ENCODE peak calls at places on chromosomes 16 and 17, in four cellular contexts. A is K562, Q is GM12878, P is HepG2. T is an unnamed sample.

GRCh38 chr17:81064746-81065475 is 30.0 kb downstream of the BAIAP2 start:
- DNase-seq in Q (no peak), P (no peak), A (no peak), T (no peak)

GRCh38 chr17:80774146-80774545 is 217.5 kb upstream of the CHMP6 start:
- DNase-seq in A (no peak), Q (no peak), P (no peak), T (no peak)

GRCh38 chr17:3659541-3660111 is 8.8 kb downstream of the TAX1BP3 start:
- DNase-seq in P (no peak), A (no peak), Q (no peak), T (no peak)

GRCh38 chr16:13070268-13070667 is 168.9 kb downstream of the SHISA9 start:
- DNase-seq in Q (no peak), P (no peak), A (no peak), T (no peak)

GRCh38 chr17:27538156-27538955 is 82.1 kb downstream of the KSR1 start:
- DNase-seq in Q (no peak), A (no peak), P (no peak), T (no peak)

GRCh38 chr17:78764871-78765270 is 17.2 kb downstream of the CYTH1 start:
- DNase-seq in P (no peak), A (no peak), Q (no peak), T (no peak)

GRCh38 chr17:979539-980405 is at the start of gene NXN:
- DNase-seq in P (peak), Q (no peak), A (peak), T (peak)

GRCh38 chr16:47638175-47638574 is 177.0 kb downstream of the PHKB start:
- DNase-seq in Q (no peak), A (no peak), P (no peak), T (no peak)

GRCh38 chr16:87060026-87060986 is 256.9 kb downstream of the C16orf95 start:
- DNase-seq in P (no peak), Q (no peak), A (peak), T (no peak)

GRCh38 chr17:63675607-63676539 is 24.1 kb downstream of the LIMD2 start:
- DNase-seq in Q (no peak), A (peak), P (peak), T (peak)

GRCh38 chr16:57807968-57808528 is 5.8 kb upstream of the KIFC3 start:
- DNase-seq in A (peak), Q (no peak), P (peak), T (peak)

GRCh38 chr16:85819711-85820110 is 20.2 kb downstream of the COX4I1 start:
- DNase-seq in Q (no peak), P (no peak), A (no peak), T (no peak)

GRCh38 chr17:411416-412120 is 59.0 kb upstream of the RPH3AL start:
- DNase-seq in A (no peak), Q (no peak), P (no peak), T (no peak)

GRCh38 chr17:956905-957304 is 22.7 kb downstream of the NXN start:
- DNase-seq in A (no peak), Q (no peak), P (no peak), T (no peak)

GRCh38 chr17:6011241-6011640 is 58.9 kb upstream of the WSCD1 start:
- DNase-seq in P (no peak), A (no peak), Q (no peak), T (no peak)

GRCh38 chr16:56771558-56772279 is 41.8 kb downstream of the NUP93 start:
- DNase-seq in A (no peak), Q (no peak), P (no peak), T (no peak)

GRCh38 chr16:17499223-17499902 is 28.6 kb upstream of the XYLT1 start:
- DNase-seq in Q (no peak), A (no peak), P (no peak), T (no peak)

GRCh38 chr17:31093866-31094599 is 744 bp upstream of the NF1 start:
- DNase-seq in A (no peak), Q (no peak), P (peak), T (no peak)

GRCh38 chr17:61397086-61397842 is 2.4 kb upstream of the TBX2 start:
- DNase-seq in A (no peak), Q (no peak), P (no peak), T (peak)

GRCh38 chr16:4511441-4512082 is 27.0 kb downstream of the CDIP1 start:
- DNase-seq in Q (no peak), A (peak), P (peak), T (peak)

GRCh38 chr17:79811036-79811887 is 14.4 kb upstream of the CBX8 start:
- DNase-seq in P (peak), Q (no peak), A (peak), T (peak)

GRCh38 chr16:86353185-86353584 is 157.1 kb upstream of the FOXF1 start:
- DNase-seq in Q (no peak), P (no peak), A (no peak), T (no peak)

GRCh38 chr17:58710948-58711552 is 18.6 kb downstream of the RAD51C start:
- DNase-seq in A (peak), Q (no peak), P (peak), T (peak)

GRCh38 chr17:14575349-14575966 is 274.6 kb downstream of the HS3ST3B1 start:
- DNase-seq in A (no peak), P (peak), Q (no peak), T (no peak)

GRCh38 chr16:66717776-66718175 is 21.2 kb upstream of the CMTM4 start:
- DNase-seq in Q (no peak), A (no peak), P (no peak), T (no peak)

GRCh38 chr16:58306327-58306726 is 11.5 kb upstream of the PRSS54 start:
- DNase-seq in A (no peak), P (peak), Q (no peak), T (no peak)

GRCh38 chr17:33874617-33875060 is 380.4 kb upstream of the CCL2 start:
- DNase-seq in P (no peak), Q (no peak), A (peak), T (no peak)

GRCh38 chr16:67719048-67719777 is at the start of gene GFOD2:
- DNase-seq in A (peak), Q (peak), P (peak), T (peak)

GRCh38 chr17:59707971-59708425 is 544 bp downstream of the VMP1 start:
- DNase-seq in Q (no peak), P (no peak), A (no peak), T (peak)

GRCh38 chr16:74773431-74774222 is 993 bp downstream of the FA2H start:
- DNase-seq in A (no peak), Q (no peak), P (no peak), T (no peak)

GRCh38 chr16:13957197-13958078 is 37.5 kb downstream of the ERCC4 start:
- DNase-seq in Q (peak), P (peak), A (peak), T (peak)

GRCh38 chr17:32110596-32110995 is 31.7 kb upstream of the RHOT1 start:
- DNase-seq in Q (no peak), P (no peak), A (no peak), T (no peak)

GRCh38 chr17:32116937-32117336 is 25.4 kb upstream of the RHOT1 start:
- DNase-seq in Q (no peak), P (no peak), A (no peak), T (no peak)

GRCh38 chr17:32114536-32114935 is 27.8 kb upstream of the RHOT1 start:
- DNase-seq in P (no peak), Q (no peak), A (no peak), T (no peak)

GRCh38 chr17:32112416-32112815 is 29.9 kb upstream of the RHOT1 start:
- DNase-seq in P (no peak), Q (no peak), A (peak), T (no peak)

DNA sequence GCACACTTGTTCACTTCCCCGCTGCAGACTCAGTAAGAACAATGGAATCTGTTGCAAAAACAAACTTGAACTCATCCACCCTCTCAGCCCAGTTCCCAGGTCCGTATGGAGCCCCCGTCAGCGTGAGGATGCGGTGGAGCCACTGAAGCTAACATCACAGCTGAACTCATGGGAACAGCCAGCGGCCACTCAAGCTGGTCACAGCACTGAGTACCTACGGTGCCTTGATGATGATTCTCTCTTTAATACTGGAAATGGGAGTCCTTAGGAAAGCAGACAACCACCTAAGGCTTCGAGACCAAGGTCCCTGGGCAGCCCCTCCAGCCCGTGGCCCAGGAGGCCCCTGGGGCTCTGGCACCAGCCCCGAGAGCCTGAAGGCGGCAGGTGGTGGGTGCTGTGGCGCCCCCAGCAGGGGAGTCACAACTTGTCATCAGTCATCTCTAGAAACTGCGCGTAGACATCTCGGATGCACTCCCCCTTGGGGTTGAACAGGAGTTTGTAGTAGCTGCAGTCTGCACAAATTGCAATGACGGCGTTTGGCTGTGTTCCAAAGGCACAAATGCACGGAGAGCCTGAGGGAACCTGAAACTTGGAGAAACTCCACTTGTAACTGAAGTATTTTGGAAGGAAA is 31.0 kb upstream of the RHOT1 start:
- DNase-seq in P (peak), A (peak), Q (no peak), T (peak)
- TF ChIP-seq SP1 in P (no peak), A (no peak), Q (no peak), T (no peak)

GRCh38 chr17:69415431-69415830 is 934 bp downstream of the MAP2K6 start:
- DNase-seq in P (no peak), Q (no peak), A (no peak), T (no peak)

GRCh38 chr17:69417545-69418483 is 3.3 kb downstream of the MAP2K6 start:
- DNase-seq in P (no peak), A (no peak), Q (no peak), T (peak)

GRCh38 chr17:69412336-69412735 is 2.2 kb upstream of the MAP2K6 start:
- DNase-seq in Q (no peak), P (no peak), A (no peak), T (no peak)

GRCh38 chr17:69411766-69412165 is 2.7 kb upstream of the MAP2K6 start:
- DNase-seq in Q (no peak), P (no peak), A (no peak), T (no peak)

DNA sequence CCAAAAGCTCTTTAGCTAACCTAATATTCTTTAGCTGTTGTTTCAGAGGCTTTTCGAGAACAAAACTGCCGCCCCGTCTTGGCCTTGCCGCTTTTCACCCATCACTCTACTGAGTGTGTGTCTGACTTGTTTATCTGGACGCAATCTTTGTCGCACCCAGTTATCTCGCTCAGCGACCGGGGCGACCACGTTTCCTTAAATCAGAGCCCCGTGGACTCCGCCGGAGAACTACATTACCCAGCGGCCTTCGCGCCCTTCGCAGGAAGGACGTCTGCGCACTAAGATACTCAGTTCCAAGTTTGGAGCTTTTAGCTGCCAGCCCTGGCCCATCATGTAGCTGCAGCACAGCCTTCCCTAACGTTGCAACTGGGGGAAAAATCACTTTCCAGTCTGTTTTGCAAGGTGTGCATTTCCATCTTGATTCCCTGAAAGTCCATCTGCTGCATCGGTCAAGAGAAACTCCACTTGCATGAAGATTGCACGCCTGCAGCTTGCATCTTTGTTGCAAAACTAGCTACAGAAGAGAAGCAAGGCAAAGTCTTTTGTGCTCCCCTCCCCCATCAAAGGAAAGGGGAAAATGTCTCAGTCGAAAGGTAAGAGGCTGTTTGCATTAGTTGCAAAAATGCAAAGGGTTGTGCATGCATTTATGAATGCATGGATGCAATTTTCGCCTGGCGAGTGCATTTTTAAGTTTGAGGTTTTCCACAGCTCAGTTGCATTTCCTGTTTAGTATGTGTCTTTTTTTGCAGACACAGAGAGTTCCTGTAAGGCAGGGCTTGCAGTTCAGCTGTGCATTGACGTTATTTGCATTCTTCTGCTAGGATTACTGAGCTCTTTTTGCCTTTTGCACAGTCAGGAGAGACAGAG is at the start of gene MAP2K6:
- DNase-seq in Q (peak), P (peak), A (peak), T (peak)
- TF ChIP-seq BHLHE40 in Q (no peak), P (no peak), A (no peak), T (no peak)

DNA sequence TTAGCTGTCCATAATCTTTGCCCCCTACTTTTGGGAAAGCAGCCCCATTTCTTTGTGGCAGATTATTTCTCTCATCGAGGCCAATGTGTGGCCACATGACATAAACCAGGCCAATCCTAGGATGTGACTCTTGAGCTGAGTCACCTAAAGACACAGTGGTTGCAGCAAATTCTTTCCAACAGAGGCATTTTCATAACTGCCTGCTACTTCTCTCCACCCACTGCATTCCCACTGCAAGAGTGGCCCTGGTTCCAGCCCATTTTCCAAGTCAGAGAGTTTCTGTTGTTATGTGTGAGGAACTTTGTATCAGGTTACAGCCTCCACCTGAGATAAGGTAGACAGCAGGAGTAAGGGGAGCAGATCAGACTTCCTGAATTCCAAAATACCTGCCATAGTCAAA is 195.2 kb downstream of the RGS9 start:
- DNase-seq in P (no peak), A (no peak), Q (no peak), T (no peak)
- TF ChIP-seq FOXK2 in P (no peak), A (no peak), Q (no peak), T (no peak)

GRCh38 chr16:80931661-80931984 is 75.1 kb downstream of the CMC2 start:
- DNase-seq in Q (no peak), A (no peak), P (no peak), T (no peak)

GRCh38 chr16:80935691-80936090 is 71.0 kb downstream of the CMC2 start:
- DNase-seq in A (no peak), Q (no peak), P (no peak), T (no peak)

GRCh38 chr16:80932725-80933124 is 74.0 kb downstream of the CMC2 start:
- DNase-seq in Q (no peak), A (no peak), P (no peak), T (no peak)

GRCh38 chr16:80936410-80936809 is 70.3 kb downstream of the CMC2 start:
- DNase-seq in Q (no peak), A (no peak), P (no peak), T (no peak)

DNA sequence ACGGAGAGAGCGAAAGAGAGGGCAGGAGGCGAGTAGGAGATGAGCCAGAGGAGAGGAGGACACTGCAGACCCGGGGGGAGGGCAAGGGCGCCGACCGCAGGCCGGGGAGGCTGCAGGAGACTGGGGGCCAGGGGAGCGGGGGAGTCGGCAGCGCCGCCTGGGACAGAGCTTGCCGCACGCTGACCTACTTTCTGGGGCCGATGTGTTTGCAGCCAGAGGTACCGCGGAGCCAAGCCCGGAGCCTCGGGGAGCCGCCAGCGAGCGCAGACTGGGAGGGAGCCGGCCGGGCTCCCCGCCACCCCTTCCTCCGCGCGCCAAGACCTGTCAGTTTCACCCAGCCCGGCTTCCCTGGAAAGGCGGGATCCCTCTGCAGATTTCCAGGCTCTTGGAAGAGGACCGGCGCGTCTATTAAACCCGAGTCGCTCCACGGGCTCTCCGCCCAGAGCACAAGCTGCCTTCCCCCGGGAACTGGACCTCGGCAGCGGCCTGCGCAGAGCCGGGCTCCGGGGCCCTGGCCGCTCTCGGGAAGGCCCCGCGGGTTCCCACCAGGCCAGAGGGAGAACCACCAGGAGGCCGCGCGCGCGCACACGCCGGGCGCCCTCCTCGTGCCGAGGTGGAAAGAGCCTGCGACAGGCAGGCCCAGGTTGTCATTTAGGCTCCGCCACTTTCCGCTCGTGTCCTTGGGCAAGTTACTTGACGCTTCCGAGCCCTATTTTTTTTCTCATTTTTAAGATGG is 74.5 kb downstream of the CMC2 start:
- DNase-seq in A (peak), P (peak), Q (no peak), T (no peak)
- TF ChIP-seq SP1 in A (no peak), P (no peak), Q (no peak), T (no peak)

DNA sequence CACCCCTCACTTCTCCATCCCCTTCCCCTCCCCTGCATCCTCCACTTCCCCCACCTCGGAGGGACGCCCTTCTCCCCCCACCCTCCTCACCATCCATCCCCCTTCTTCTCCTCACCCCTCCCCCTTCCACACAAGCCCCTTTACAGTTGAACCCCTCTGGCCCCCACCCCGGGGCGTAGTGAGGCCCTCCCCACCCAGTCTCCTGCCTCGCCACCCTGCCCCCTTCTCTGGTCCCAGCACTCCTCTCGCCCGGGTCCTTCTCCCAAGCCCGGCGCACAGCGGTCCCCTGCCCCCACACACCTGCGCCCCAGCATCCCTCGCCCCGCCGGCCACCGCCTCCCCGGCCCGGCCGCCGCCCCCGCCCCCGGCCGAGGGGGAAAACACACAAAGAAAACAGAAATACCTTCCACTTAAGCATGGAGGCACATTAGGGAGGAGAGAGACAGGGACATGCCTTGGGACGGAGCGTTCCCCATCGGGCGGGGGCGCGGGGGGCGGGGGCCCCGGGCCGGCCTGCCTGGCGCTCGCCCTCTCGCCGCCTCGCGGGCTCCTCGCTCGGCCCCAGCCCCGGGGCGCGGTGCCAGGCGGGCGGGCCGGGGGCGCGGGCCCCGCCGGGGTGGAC is 411 bp downstream of the SRCIN1 start:
- DNase-seq in Q (no peak), A (peak), P (no peak), T (peak)
- TF ChIP-seq BHLHE40 in Q (no peak), A (no peak), P (no peak), T (no peak)

GRCh38 chr17:75654176-75654575 is 12.8 kb downstream of the RECQL5 start:
- DNase-seq in Q (no peak), P (no peak), A (no peak), T (no peak)

GRCh38 chr17:75650874-75651273 is 16.1 kb downstream of the RECQL5 start:
- DNase-seq in P (no peak), Q (no peak), A (no peak), T (no peak)

GRCh38 chr17:75652934-75653549 is 13.9 kb downstream of the RECQL5 start:
- DNase-seq in Q (no peak), A (peak), P (peak), T (peak)

GRCh38 chr17:75649687-75650086 is 16.5 kb downstream of the SMIM5 start:
- DNase-seq in A (no peak), Q (no peak), P (no peak), T (no peak)

DNA sequence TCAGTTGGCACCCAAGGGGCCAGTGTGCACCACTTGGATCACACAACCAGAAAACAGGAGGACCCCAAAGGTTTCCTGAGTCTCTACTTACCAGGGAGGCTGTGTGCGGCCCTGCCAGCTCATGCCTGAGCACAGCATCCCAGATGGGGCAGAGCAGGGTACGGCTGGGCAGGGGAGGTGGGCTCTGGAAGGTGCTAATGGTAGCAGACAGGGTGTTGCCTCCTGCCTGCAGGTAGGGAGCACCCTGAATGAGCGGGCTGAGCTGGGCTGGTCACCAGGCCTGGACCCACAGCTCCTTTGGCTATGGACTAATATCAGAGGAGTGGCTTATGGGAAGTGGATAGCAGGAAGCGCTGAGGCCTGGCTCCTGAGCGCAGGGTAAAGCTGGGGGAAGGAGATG is 14.6 kb downstream of the RECQL5 start:
- DNase-seq in A (no peak), Q (no peak), P (no peak), T (no peak)
- TF ChIP-seq FOXK2 in A (no peak), Q (no peak), P (no peak), T (no peak)

GRCh38 chr17:40194821-40195220 is 17.6 kb downstream of the RAPGEFL1 start:
- DNase-seq in A (no peak), P (no peak), Q (no peak), T (no peak)
- TF ChIP-seq SP1 in A (no peak), P (no peak), Q (no peak), T (no peak)

T was measured in HEK293T.